ENCODE peak calls at places on chromosomes 5 and 9, in ten cellular contexts. One of them, this sample, is unnamed.

GRCh38 chr9:33350310-33350709 is 52.1 kb downstream of the AQP7 start:
- DNase-seq in GM20000: no peak
- DNase-seq in K562: no peak
- DNase-seq in AG09309: peak
- DNase-seq in psoas muscle: no peak
- DNase-seq in mesothelial cell of epicardium: no peak
- DNase-seq in AG09319: peak
- DNase-seq in GM13977: no peak
- DNase-seq in tibial nerve: no peak
- DNase-seq in LNCaP clone FGC: no peak
- DNase-seq in this sample: no peak

GRCh38 chr5:164237531-164237930 is 732.1 kb downstream of the MAT2B start:
- DNase-seq in GM20000: no peak
- DNase-seq in K562: no peak
- DNase-seq in AG09309: no peak
- DNase-seq in psoas muscle: no peak
- DNase-seq in mesothelial cell of epicardium: no peak
- DNase-seq in AG09319: no peak
- DNase-seq in GM13977: no peak
- DNase-seq in tibial nerve: no peak
- DNase-seq in LNCaP clone FGC: no peak
- DNase-seq in this sample: no peak

GRCh38 chr5:138391859-138392386 is 39.4 kb downstream of the KDM3B start:
- DNase-seq in GM20000: no peak
- DNase-seq in K562: no peak
- DNase-seq in AG09309: no peak
- DNase-seq in psoas muscle: peak
- DNase-seq in mesothelial cell of epicardium: no peak
- DNase-seq in AG09319: no peak
- DNase-seq in GM13977: no peak
- DNase-seq in tibial nerve: no peak
- DNase-seq in LNCaP clone FGC: no peak
- DNase-seq in this sample: no peak

GRCh38 chr9:129458155-129458661 is 162.7 kb downstream of the C9orf50 start:
- DNase-seq in GM20000: peak
- DNase-seq in K562: peak
- DNase-seq in AG09309: no peak
- DNase-seq in psoas muscle: no peak
- DNase-seq in mesothelial cell of epicardium: no peak
- DNase-seq in AG09319: no peak
- DNase-seq in GM13977: peak
- DNase-seq in tibial nerve: no peak
- DNase-seq in LNCaP clone FGC: no peak
- DNase-seq in this sample: no peak

GRCh38 chr9:96484521-96484931 is 34.6 kb downstream of the HABP4 start:
- DNase-seq in GM20000: peak
- DNase-seq in K562: no peak
- DNase-seq in AG09309: no peak
- DNase-seq in psoas muscle: no peak
- DNase-seq in mesothelial cell of epicardium: no peak
- DNase-seq in AG09319: no peak
- DNase-seq in GM13977: peak
- DNase-seq in tibial nerve: no peak
- DNase-seq in LNCaP clone FGC: no peak
- DNase-seq in this sample: no peak

GRCh38 chr9:96478829-96479371 is 28.9 kb downstream of the HABP4 start:
- DNase-seq in GM20000: no peak
- DNase-seq in K562: no peak
- DNase-seq in AG09309: peak
- DNase-seq in psoas muscle: no peak
- DNase-seq in mesothelial cell of epicardium: no peak
- DNase-seq in AG09319: no peak
- DNase-seq in GM13977: peak
- DNase-seq in tibial nerve: no peak
- DNase-seq in LNCaP clone FGC: no peak
- DNase-seq in this sample: no peak

GRCh38 chr5:14741131-14741530 is 76.6 kb downstream of the OTULIN start:
- DNase-seq in GM20000: no peak
- DNase-seq in K562: no peak
- DNase-seq in AG09309: no peak
- DNase-seq in psoas muscle: no peak
- DNase-seq in mesothelial cell of epicardium: no peak
- DNase-seq in AG09319: no peak
- DNase-seq in GM13977: no peak
- DNase-seq in tibial nerve: no peak
- DNase-seq in LNCaP clone FGC: no peak
- DNase-seq in this sample: no peak

GRCh38 chr5:91166040-91166807 is 216.9 kb downstream of the ARRDC3 start:
- DNase-seq in GM20000: no peak
- DNase-seq in K562: no peak
- DNase-seq in AG09309: no peak
- DNase-seq in psoas muscle: no peak
- DNase-seq in mesothelial cell of epicardium: no peak
- DNase-seq in AG09319: no peak
- DNase-seq in GM13977: no peak
- DNase-seq in tibial nerve: no peak
- DNase-seq in LNCaP clone FGC: no peak
- DNase-seq in this sample: no peak

GRCh38 chr5:4781312-4781711 is 358.8 kb upstream of the ADAMTS16 start:
- DNase-seq in GM20000: no peak
- DNase-seq in K562: no peak
- DNase-seq in AG09309: no peak
- DNase-seq in psoas muscle: no peak
- DNase-seq in mesothelial cell of epicardium: no peak
- DNase-seq in AG09319: no peak
- DNase-seq in GM13977: no peak
- DNase-seq in tibial nerve: no peak
- DNase-seq in LNCaP clone FGC: no peak
- DNase-seq in this sample: no peak

GRCh38 chr9:72996684-72997314 is 43.9 kb upstream of the ALDH1A1 start:
- DNase-seq in GM20000: no peak
- DNase-seq in K562: no peak
- DNase-seq in AG09309: no peak
- DNase-seq in psoas muscle: no peak
- DNase-seq in mesothelial cell of epicardium: no peak
- DNase-seq in AG09319: no peak
- DNase-seq in GM13977: no peak
- DNase-seq in tibial nerve: no peak
- DNase-seq in LNCaP clone FGC: no peak
- DNase-seq in this sample: no peak

GRCh38 chr5:113330533-113331200 is 104.1 kb downstream of the TSSK1B start:
- DNase-seq in GM20000: peak
- DNase-seq in K562: peak
- DNase-seq in AG09309: peak
- DNase-seq in psoas muscle: peak
- DNase-seq in mesothelial cell of epicardium: no peak
- DNase-seq in AG09319: no peak
- DNase-seq in GM13977: peak
- DNase-seq in tibial nerve: no peak
- DNase-seq in LNCaP clone FGC: no peak
- DNase-seq in this sample: no peak

GRCh38 chr5:167381457-167381856 is 910.0 kb upstream of the WWC1 start:
- DNase-seq in GM20000: no peak
- DNase-seq in K562: no peak
- DNase-seq in AG09309: no peak
- DNase-seq in psoas muscle: no peak
- DNase-seq in mesothelial cell of epicardium: no peak
- DNase-seq in AG09319: no peak
- DNase-seq in GM13977: no peak
- DNase-seq in tibial nerve: no peak
- DNase-seq in LNCaP clone FGC: peak
- DNase-seq in this sample: no peak

GRCh38 chr5:65261499-65261898 is 220.2 kb downstream of the ADAMTS6 start:
- DNase-seq in GM20000: no peak
- DNase-seq in K562: no peak
- DNase-seq in AG09309: no peak
- DNase-seq in psoas muscle: no peak
- DNase-seq in mesothelial cell of epicardium: no peak
- DNase-seq in AG09319: no peak
- DNase-seq in GM13977: no peak
- DNase-seq in tibial nerve: no peak
- DNase-seq in LNCaP clone FGC: no peak
- DNase-seq in this sample: no peak

GRCh38 chr5:62585751-62586150 is 7.1 kb downstream of the LRRC70 start:
- DNase-seq in GM20000: no peak
- DNase-seq in K562: peak
- DNase-seq in AG09309: no peak
- DNase-seq in psoas muscle: no peak
- DNase-seq in mesothelial cell of epicardium: no peak
- DNase-seq in AG09319: no peak
- DNase-seq in GM13977: no peak
- DNase-seq in tibial nerve: no peak
- DNase-seq in LNCaP clone FGC: no peak
- DNase-seq in this sample: no peak

GRCh38 chr9:135887585-135888050 is 19.7 kb downstream of the CAMSAP1 start:
- DNase-seq in GM20000: peak
- DNase-seq in K562: no peak
- DNase-seq in AG09309: no peak
- DNase-seq in psoas muscle: no peak
- DNase-seq in mesothelial cell of epicardium: no peak
- DNase-seq in AG09319: no peak
- DNase-seq in GM13977: peak
- DNase-seq in tibial nerve: no peak
- DNase-seq in LNCaP clone FGC: no peak
- DNase-seq in this sample: no peak

GRCh38 chr9:82038897-82039296 is 50.3 kb downstream of the SPATA31D1 start:
- DNase-seq in GM20000: no peak
- DNase-seq in K562: no peak
- DNase-seq in AG09309: no peak
- DNase-seq in psoas muscle: no peak
- DNase-seq in mesothelial cell of epicardium: no peak
- DNase-seq in AG09319: no peak
- DNase-seq in GM13977: no peak
- DNase-seq in tibial nerve: no peak
- DNase-seq in LNCaP clone FGC: no peak
- DNase-seq in this sample: no peak

GRCh38 chr9:78121488-78121887 is 89.9 kb upstream of the GNAQ start:
- DNase-seq in GM20000: no peak
- DNase-seq in K562: peak
- DNase-seq in AG09309: peak
- DNase-seq in psoas muscle: peak
- DNase-seq in mesothelial cell of epicardium: peak
- DNase-seq in AG09319: peak
- DNase-seq in GM13977: no peak
- DNase-seq in tibial nerve: peak
- DNase-seq in LNCaP clone FGC: peak
- DNase-seq in this sample: no peak

DNA sequence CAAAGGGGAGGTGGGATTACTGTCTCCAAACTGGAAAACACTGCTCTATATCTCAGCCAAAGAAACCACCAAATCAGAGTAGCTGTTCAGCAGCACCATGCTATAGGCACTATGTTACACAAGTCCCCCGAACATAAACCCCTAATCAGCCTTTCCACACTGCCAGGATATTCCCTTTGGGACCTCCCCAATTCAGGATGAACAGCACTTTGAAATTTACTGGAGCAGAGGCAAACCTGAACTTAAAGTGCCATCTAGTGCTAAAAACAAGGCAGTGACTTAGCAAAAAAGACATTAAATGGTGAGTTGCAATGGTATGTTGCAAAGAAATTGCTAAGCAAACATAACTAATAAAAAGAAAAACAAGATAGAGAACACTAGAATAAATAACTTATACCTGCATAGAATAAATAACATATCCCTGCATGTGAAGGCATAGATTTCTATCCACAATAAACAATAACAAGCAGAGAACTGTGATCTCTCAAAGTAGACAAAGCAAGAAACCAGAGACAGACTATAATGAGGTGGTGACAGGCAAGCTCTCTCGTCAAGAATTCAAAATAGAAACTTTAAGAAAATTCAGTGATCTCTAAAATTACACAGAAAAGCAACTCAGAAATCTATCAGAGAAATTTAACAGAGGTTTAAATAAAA is 584.4 kb upstream of the ACO1 start:
- DNase-seq in GM20000: no peak
- DNase-seq in K562: peak
- DNase-seq in AG09309: no peak
- DNase-seq in psoas muscle: no peak
- DNase-seq in mesothelial cell of epicardium: no peak
- DNase-seq in AG09319: no peak
- DNase-seq in GM13977: no peak
- DNase-seq in tibial nerve: no peak
- DNase-seq in LNCaP clone FGC: no peak
- DNase-seq in this sample: no peak
- TF ChIP-seq CTCF in GM20000: peak
- TF ChIP-seq CTCF in K562: peak
- TF ChIP-seq CTCF in AG09309: no peak
- TF ChIP-seq CTCF in psoas muscle: peak
- TF ChIP-seq CTCF in mesothelial cell of epicardium: peak
- TF ChIP-seq CTCF in AG09319: no peak
- TF ChIP-seq CTCF in GM13977: peak
- TF ChIP-seq CTCF in tibial nerve: no peak
- TF ChIP-seq CTCF in LNCaP clone FGC: peak
- TF ChIP-seq CTCF in this sample: peak

DNA sequence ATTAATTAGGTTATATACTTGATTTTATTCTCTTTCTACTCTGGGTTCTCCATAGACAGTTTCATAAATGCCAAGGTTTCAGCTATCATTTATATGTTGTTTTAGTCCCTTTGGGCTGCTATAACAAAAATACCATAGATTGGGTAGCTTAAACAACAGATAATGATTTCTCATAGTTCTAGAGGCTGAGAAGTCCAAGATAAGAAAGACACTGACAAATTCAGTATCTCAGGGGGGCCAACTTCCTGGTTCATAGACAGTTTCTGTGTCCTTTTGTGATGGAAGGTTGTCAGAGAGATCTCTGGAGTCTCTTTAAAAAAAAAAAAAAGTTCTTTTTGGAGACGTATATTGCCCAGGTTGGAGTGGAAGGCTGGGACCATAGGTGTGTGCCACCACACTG is 113.3 kb downstream of the SCAMP1 start:
- DNase-seq in GM20000: no peak
- DNase-seq in K562: peak
- DNase-seq in AG09309: no peak
- DNase-seq in psoas muscle: no peak
- DNase-seq in mesothelial cell of epicardium: no peak
- DNase-seq in AG09319: no peak
- DNase-seq in GM13977: no peak
- DNase-seq in tibial nerve: no peak
- DNase-seq in LNCaP clone FGC: no peak
- DNase-seq in this sample: no peak
- TF ChIP-seq CTCF in GM20000: no peak
- TF ChIP-seq CTCF in K562: no peak
- TF ChIP-seq CTCF in AG09309: no peak
- TF ChIP-seq CTCF in psoas muscle: no peak
- TF ChIP-seq CTCF in mesothelial cell of epicardium: no peak
- TF ChIP-seq CTCF in AG09319: no peak
- TF ChIP-seq CTCF in GM13977: no peak
- TF ChIP-seq CTCF in tibial nerve: no peak
- TF ChIP-seq CTCF in LNCaP clone FGC: no peak
- TF ChIP-seq CTCF in this sample: no peak

GRCh38 chr9:14814229-14814628 is 91.7 kb upstream of the CER1 start:
- DNase-seq in GM20000: no peak
- DNase-seq in K562: no peak
- DNase-seq in AG09309: no peak
- DNase-seq in psoas muscle: no peak
- DNase-seq in mesothelial cell of epicardium: no peak
- DNase-seq in AG09319: no peak
- DNase-seq in GM13977: no peak
- DNase-seq in tibial nerve: no peak
- DNase-seq in LNCaP clone FGC: no peak
- DNase-seq in this sample: no peak
- TF ChIP-seq CTCF in GM20000: no peak
- TF ChIP-seq CTCF in K562: no peak
- TF ChIP-seq CTCF in AG09309: no peak
- TF ChIP-seq CTCF in psoas muscle: no peak
- TF ChIP-seq CTCF in mesothelial cell of epicardium: no peak
- TF ChIP-seq CTCF in AG09319: no peak
- TF ChIP-seq CTCF in GM13977: no peak
- TF ChIP-seq CTCF in tibial nerve: no peak
- TF ChIP-seq CTCF in LNCaP clone FGC: no peak
- TF ChIP-seq CTCF in this sample: no peak

GRCh38 chr9:69891696-69892095 is 71.1 kb downstream of the CFAP95 start:
- DNase-seq in GM20000: no peak
- DNase-seq in K562: no peak
- DNase-seq in AG09309: no peak
- DNase-seq in psoas muscle: no peak
- DNase-seq in mesothelial cell of epicardium: no peak
- DNase-seq in AG09319: no peak
- DNase-seq in GM13977: no peak
- DNase-seq in tibial nerve: no peak
- DNase-seq in LNCaP clone FGC: no peak
- DNase-seq in this sample: no peak
- TF ChIP-seq CTCF in GM20000: no peak
- TF ChIP-seq CTCF in K562: no peak
- TF ChIP-seq CTCF in AG09309: no peak
- TF ChIP-seq CTCF in psoas muscle: no peak
- TF ChIP-seq CTCF in mesothelial cell of epicardium: no peak
- TF ChIP-seq CTCF in AG09319: no peak
- TF ChIP-seq CTCF in GM13977: no peak
- TF ChIP-seq CTCF in tibial nerve: no peak
- TF ChIP-seq CTCF in LNCaP clone FGC: no peak
- TF ChIP-seq CTCF in this sample: no peak